ENCODE peak calls at places on chromosomes 3 and 15, in seven cellular contexts. V is K562, B is GM12892, X is H1, N is HepG2, J is GM12878, E is SK-N-SH. Y is an unnamed sample.

GRCh38 chr15:66452971-66453580 is 44.5 kb downstream of the SNAPC5 start:
- DNase-seq in E (no peak), V (no peak), J (no peak), B (no peak), X (no peak), N (peak; percentile 72), Y (no peak)

GRCh38 chr15:60255390-60255789 is 142.4 kb downstream of the ANXA2 start:
- DNase-seq in J (peak; percentile 30), E (no peak), X (no peak), B (no peak), V (no peak), N (peak; percentile 68), Y (no peak)

GRCh38 chr15:96514607-96515285 is 184.2 kb downstream of the NR2F2 start:
- DNase-seq in B (no peak), E (no peak), J (no peak), N (no peak), V (no peak), X (no peak), Y (no peak)

GRCh38 chr3:172009736-172010254 is 29.6 kb upstream of the FNDC3B start:
- DNase-seq in J (no peak), B (no peak), N (no peak), E (no peak), V (no peak), X (no peak), Y (no peak)

GRCh38 chr15:96524676-96525417 is 194.3 kb downstream of the NR2F2 start:
- DNase-seq in B (no peak), J (no peak), V (peak; percentile 16), E (no peak), N (no peak), X (no peak), Y (no peak)

GRCh38 chr3:122496529-122496928 is 18.2 kb downstream of the KPNA1 start:
- DNase-seq in E (no peak), X (no peak), B (no peak), J (no peak), V (no peak), N (no peak), Y (no peak)

GRCh38 chr3:184338538-184338945 is 1.1 kb downstream of the FAM131A start:
- DNase-seq in E (peak; percentile 97), B (no peak), V (no peak), N (no peak), X (peak; percentile 86), J (no peak), Y (no peak)

GRCh38 chr3:53170325-53171108 is 9.5 kb downstream of the PRKCD start:
- DNase-seq in N (peak; percentile 51), J (peak; percentile 66), X (no peak), B (no peak), V (no peak), E (no peak), Y (peak; percentile 70)

GRCh38 chr15:90141646-90142045 is 39.4 kb upstream of the IDH2 start:
- DNase-seq in V (peak; percentile 37), X (no peak), E (no peak), B (no peak), J (no peak), N (no peak), Y (no peak)

GRCh38 chr3:150059729-150060128 is 89.0 kb upstream of the PFN2 start:
- DNase-seq in N (no peak), B (no peak), J (no peak), X (no peak), E (no peak), V (no peak), Y (no peak)

GRCh38 chr3:181569356-181569940 is 142.3 kb upstream of the SOX2 start:
- DNase-seq in N (no peak), E (no peak), X (no peak), V (no peak), B (no peak), J (no peak), Y (no peak)

GRCh38 chr3:165125836-165126235 is 47.5 kb upstream of the SI start:
- DNase-seq in N (no peak), V (no peak), J (no peak), X (no peak), B (no peak), E (no peak), Y (no peak)

GRCh38 chr3:41222508-41222907 is 23.2 kb downstream of the CTNNB1 start:
- DNase-seq in X (no peak), N (no peak), V (no peak), E (no peak), J (no peak), B (no peak), Y (no peak)

GRCh38 chr3:5205165-5205941 is 17.8 kb downstream of the EDEM1 start:
- DNase-seq in V (no peak), E (no peak), J (peak; percentile 86), N (no peak), B (no peak), X (no peak), Y (no peak)
- TF ChIP-seq TAF1 in V (no peak), E (no peak), J (no peak), N (no peak), B (peak; percentile 36), X (no peak), Y (no peak)

DNA sequence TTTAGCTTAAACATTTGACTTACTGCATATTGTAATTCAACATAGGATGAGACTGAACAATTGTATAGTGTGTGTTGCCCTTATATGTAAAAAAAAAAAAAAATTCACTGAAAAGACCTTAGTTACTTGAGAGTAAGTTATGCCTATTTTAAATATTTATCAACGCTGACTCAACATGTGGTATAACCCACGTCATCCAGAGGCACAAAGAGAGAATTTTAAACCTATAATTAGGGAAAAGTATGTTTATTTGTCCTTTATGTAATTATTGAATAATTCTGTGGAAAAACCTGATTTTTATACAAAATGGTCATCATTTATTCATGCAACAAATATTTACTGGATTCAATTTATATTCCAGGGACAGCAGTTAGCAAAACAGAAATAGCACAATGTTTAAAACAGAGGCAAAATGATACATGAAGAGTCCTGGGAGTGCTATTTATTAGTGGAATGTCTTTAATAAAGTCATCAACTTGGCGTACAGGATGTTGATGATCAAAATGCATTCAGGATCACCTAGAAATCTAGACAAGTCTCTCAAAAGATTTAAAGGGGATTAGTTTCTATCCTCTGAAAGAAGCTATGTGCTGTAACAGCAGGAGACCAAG is 223.7 kb downstream of the PCCB start:
- DNase-seq in J (no peak), E (no peak), V (no peak), B (no peak), X (no peak), N (no peak), Y (no peak)
- TF ChIP-seq TAF1 in J (no peak), E (no peak), V (no peak), B (no peak), X (no peak), N (no peak), Y (no peak)

GRCh38 chr15:43441316-43441715 is 51.6 kb downstream of the TP53BP1 start:
- DNase-seq in B (no peak), X (no peak), N (peak; percentile 3), V (peak; percentile 24), J (no peak), E (peak; percentile 22), Y (no peak)
- TF ChIP-seq TAF1 in B (no peak), X (no peak), N (no peak), V (no peak), J (no peak), E (no peak), Y (no peak)

GRCh38 chr3:39150170-39150802 is 3.1 kb downstream of the CSRNP1 start:
- DNase-seq in V (no peak), B (no peak), E (peak; percentile 55), N (no peak), J (no peak), X (no peak), Y (no peak)
- TF ChIP-seq TAF1 in V (no peak), B (no peak), E (no peak), N (no peak), J (no peak), X (no peak), Y (no peak)

GRCh38 chr15:39594056-39594763 is 13.3 kb downstream of the THBS1 start:
- DNase-seq in X (no peak), V (no peak), B (no peak), E (no peak), N (no peak), J (no peak), Y (no peak)
- TF ChIP-seq TAF1 in X (no peak), V (no peak), B (no peak), E (no peak), N (no peak), J (no peak), Y (no peak)

GRCh38 chr3:25421747-25422146 is 6.3 kb upstream of the RARB start:
- DNase-seq in E (no peak), J (no peak), V (no peak), X (no peak), N (peak; percentile 38), B (no peak), Y (no peak)

GRCh38 chr3:25424238-25425013 is 3.6 kb upstream of the RARB start:
- DNase-seq in V (no peak), E (peak; percentile 17), N (no peak), X (no peak), J (no peak), B (no peak), Y (no peak)

GRCh38 chr3:25420885-25421284 is 7.2 kb upstream of the RARB start:
- DNase-seq in V (no peak), J (no peak), E (no peak), N (no peak), B (no peak), X (no peak), Y (no peak)

GRCh38 chr3:25426408-25426807 is 1.7 kb upstream of the RARB start:
- DNase-seq in J (no peak), X (no peak), V (no peak), B (no peak), N (no peak), E (no peak), Y (no peak)

DNA sequence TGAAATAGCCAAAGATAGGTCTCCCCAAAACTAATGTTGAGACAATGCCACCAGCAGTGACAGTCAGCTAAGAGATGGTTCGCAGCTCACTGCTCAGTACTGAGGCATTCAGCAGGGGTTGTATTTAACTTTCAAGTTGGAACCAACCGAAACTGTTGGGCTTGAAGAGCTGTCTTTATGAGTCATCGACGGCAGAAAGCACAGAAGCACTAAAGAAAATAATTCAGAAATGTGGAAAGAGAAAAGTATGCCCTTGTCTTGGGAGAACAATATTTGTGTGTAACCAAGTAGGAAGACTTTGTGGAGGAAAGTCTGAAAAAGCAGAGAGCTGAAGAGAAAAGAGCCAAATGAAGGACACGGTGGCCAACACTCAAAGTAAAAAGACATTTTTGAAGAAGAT is 4.3 kb upstream of the RARB start:
- DNase-seq in X (no peak), E (no peak), N (no peak), J (no peak), B (no peak), V (no peak), Y (no peak)
- TF ChIP-seq TAF1 in X (no peak), E (no peak), N (no peak), J (no peak), B (no peak), V (no peak), Y (no peak)

Y was measured in GM12891.